ENCODE peak calls at places on chromosomes 12 and 14, in seven cellular contexts. V is fibroblast of lung; X is psoas muscle; U is transverse colon; Z is tibial artery; L is gastrocnemius medialis; M is CD4-positive, alpha-beta memory T cell. A is an unnamed sample.

GRCh38 chr14:51821822-51822221 is 38.6 kb upstream of the GNG2 start:
- DNase-seq in X (no peak), V (peak; percentile 83), U (no peak), Z (no peak), L (no peak), M (no peak), A (no peak)

GRCh38 chr14:49134940-49135339 is 451.2 kb downstream of the RPS29 start:
- DNase-seq in M (no peak), X (no peak), Z (no peak), U (no peak), V (no peak), L (no peak), A (no peak)

GRCh38 chr12:116996058-116996457 is 85.3 kb downstream of the FBXW8 start:
- DNase-seq in M (no peak), U (no peak), X (no peak), L (no peak), V (no peak), Z (no peak), A (peak; percentile 80)

GRCh38 chr12:27652174-27652763 is 44.0 kb upstream of the REP15 start:
- DNase-seq in X (no peak), Z (no peak), U (peak; percentile 27), L (no peak), V (peak; percentile 89), M (peak; percentile 32), A (no peak)

GRCh38 chr12:47722136-47722834 is 3.0 kb downstream of the ENDOU start:
- DNase-seq in X (no peak), M (no peak), U (no peak), Z (no peak), L (no peak), V (no peak), A (no peak)

GRCh38 chr12:105109465-105110212 is 2.1 kb downstream of the WASHC4 start:
- DNase-seq in M (no peak), L (no peak), X (no peak), V (no peak), Z (no peak), U (no peak), A (no peak)

GRCh38 chr12:26245175-26245942 is 50.0 kb downstream of the SSPN start:
- DNase-seq in L (no peak), M (no peak), U (no peak), X (no peak), V (no peak), Z (no peak), A (no peak)

GRCh38 chr12:89370411-89370810 is 18.1 kb upstream of the DUSP6 start:
- DNase-seq in U (peak; percentile 49), M (no peak), L (no peak), Z (no peak), V (no peak), X (no peak), A (no peak)

GRCh38 chr14:98183556-98183955 is 1088.4 kb downstream of the BCL11B start:
- DNase-seq in Z (no peak), X (no peak), M (no peak), L (no peak), U (no peak), V (no peak), A (no peak)

DNA sequence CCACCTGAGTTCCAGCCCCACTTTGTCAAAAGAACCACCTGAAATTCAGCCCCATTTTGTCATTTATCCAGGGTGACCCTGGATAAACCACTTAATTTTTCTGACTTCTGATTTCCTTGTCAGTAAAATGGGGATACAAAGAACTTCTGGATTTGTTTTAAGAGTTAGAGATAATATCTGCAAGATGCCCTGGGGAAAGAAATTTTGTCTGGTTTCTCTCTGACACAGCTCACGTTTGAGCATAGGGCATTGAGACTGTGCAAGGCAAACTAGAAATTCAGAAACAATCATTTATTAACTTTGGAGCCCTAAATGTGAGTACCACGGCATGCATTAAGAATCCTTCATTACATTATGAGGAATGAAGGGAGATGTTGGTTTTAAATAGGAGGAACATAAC is 37.2 kb downstream of the TMTC2 start:
- DNase-seq in M (no peak), L (no peak), X (no peak), Z (no peak), U (no peak), V (no peak), A (no peak)
- H3K4me3 ChIP-seq in M (no peak overlapping the region), L (no peak overlapping the region), X (no peak overlapping the region), Z (no peak overlapping the region), U (no peak overlapping the region), V (no peak overlapping the region), A (no peak overlapping the region)

GRCh38 chr14:100994082-100994481 is 90.6 kb upstream of the RTL1 start:
- DNase-seq in V (peak; percentile 40), X (no peak), L (no peak), U (no peak), Z (no peak), M (no peak), A (no peak)
- H3K27ac ChIP-seq in V (no peak overlapping the region), X (no peak overlapping the region), L (no peak overlapping the region), U (no peak overlapping the region), Z (no peak overlapping the region), M (no peak overlapping the region), A (no peak overlapping the region)

GRCh38 chr14:95256011-95256775 is 63.5 kb downstream of the CLMN start:
- DNase-seq in Z (no peak), U (no peak), X (no peak), L (no peak), M (no peak), V (no peak), A (no peak)

GRCh38 chr14:95255487-95255886 is 64.2 kb downstream of the CLMN start:
- DNase-seq in Z (no peak), L (no peak), X (no peak), M (no peak), U (peak; percentile 91), V (peak; percentile 32), A (no peak)

GRCh38 chr14:95256776-95257060 is 63.0 kb downstream of the CLMN start:
- DNase-seq in Z (no peak), U (no peak), L (no peak), V (no peak), M (no peak), X (no peak), A (no peak)

GRCh38 chr14:95254356-95254755 is 65.4 kb downstream of the CLMN start:
- DNase-seq in V (peak; percentile 12), L (no peak), X (no peak), Z (no peak), U (no peak), M (no peak), A (no peak)

GRCh38 chr14:95255013-95255412 is 64.7 kb downstream of the CLMN start:
- DNase-seq in V (no peak), X (no peak), Z (no peak), L (no peak), M (no peak), U (no peak), A (no peak)
- H3K4me3 ChIP-seq in V (no peak overlapping the region), X (no peak overlapping the region), Z (no peak overlapping the region), L (no peak overlapping the region), M (no peak overlapping the region), U (no peak overlapping the region), A (no peak overlapping the region)

DNA sequence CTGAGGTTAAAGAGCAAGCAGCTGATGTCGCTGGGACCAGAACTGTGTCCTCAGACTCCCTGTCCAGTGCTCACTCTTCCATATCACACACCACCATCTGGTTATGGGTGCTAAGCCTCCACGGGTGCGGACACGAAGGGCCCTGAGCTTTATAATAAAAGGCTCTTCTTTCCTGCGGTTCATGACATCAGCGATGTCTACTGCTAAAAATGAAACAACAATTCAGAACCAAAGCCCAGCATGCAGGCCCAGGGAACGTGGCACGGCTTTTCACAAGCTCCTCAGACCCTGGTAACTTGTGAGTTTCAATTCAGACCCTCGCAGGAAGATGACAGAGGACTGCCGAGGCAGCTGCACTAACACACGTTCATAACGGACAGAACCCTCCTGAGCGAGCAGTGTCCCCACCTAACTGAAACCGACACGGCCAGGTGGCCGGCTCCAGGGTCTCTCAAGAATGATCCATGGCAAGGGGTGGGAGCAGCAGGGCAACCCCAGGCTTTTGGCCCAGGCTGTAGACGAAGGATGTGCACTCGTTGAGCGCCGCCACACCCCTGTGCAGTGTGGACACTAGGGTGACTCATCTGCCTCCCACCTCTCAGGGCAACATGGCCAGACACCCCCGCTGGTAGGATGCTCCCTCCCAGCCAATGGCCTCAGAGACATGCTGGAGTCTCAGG is 180.3 kb downstream of the CALM1 start:
- DNase-seq in V (no peak), M (no peak), U (no peak), Z (peak; percentile 56), L (no peak), X (peak; percentile 53), A (no peak)
- H3K27ac ChIP-seq in V (no peak overlapping the region), M (no peak overlapping the region), U (no peak overlapping the region), Z (no peak overlapping the region), L (peak overlapping the region; percentile 87), X (peak overlapping the region; percentile 63), A (peak overlapping the region; percentile 79)

DNA sequence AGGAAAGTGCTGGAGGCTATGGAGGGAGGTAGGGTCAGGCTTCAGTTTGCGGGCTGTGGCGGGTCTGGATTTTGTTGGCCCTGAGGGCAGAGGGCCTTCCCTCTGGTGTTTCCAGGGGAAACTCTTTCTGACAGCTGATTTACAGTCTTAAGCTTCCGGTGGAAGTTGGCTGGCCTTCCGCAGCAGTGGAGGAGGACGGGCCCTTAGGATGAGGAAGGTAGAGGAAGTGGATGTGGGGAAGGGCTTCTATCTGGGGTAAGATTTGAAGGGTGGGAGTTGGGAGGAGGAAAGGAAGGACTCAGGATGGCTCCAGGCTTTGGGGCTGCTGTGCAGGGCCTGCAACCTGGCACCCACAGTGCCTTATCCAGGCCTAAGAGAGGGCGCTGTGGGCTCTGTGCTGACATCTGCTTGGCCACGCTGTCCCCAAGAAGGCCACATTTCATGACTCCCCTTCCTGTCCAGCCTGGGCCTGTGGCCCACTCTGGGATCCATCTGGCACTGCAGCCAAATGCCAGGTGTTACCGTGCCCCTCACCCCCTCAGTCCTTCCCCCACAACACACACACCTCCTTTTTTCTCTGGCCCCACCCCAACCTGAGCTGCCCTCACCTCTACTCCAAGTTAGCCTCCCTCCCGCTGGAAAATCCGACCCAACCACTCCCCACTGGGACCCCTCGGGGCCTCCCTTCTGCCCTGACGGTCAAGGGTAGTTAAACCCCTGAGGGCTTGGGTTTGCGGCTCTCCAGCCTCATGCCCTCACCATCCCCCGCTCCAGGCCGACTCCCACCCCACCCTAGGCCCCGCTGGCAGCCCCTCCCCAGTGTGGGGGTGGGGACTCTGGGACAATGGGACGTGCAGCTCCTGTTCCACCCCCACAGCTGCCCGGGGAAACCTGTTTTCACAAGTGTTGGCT is 7.7 kb upstream of the PPP1R13B start:
- DNase-seq in M (no peak), X (no peak), Z (no peak), U (peak; percentile 59), V (no peak), L (no peak), A (no peak)
- H3K4me3 ChIP-seq in M (no peak overlapping the region), X (no peak overlapping the region), Z (no peak overlapping the region), U (no peak overlapping the region), V (no peak overlapping the region), L (no peak overlapping the region), A (no peak overlapping the region)

DNA sequence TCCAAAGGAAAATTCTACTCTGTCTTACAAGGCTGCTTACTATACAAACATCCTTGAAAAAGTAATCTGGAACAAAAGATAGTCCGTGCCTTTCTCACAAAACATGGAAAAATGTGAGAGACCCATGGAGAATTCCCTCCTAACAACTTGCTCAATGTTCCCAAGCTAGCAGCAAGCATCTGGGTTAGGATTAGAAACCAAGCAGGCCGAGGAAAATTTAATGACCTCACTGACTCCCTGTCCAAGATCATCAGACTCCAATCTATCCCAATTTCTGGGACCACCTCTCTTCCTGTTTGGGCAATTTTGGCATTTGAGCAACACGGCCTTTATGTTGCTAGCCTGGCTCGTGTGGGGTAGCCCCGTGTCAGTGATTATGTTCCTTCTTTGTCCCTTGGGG is 18.1 kb upstream of the GSG1 start:
- DNase-seq in M (no peak), L (peak; percentile 27), Z (no peak), X (no peak), V (no peak), U (no peak), A (no peak)
- H3K27ac ChIP-seq in M (no peak overlapping the region), L (no peak overlapping the region), Z (no peak overlapping the region), X (no peak overlapping the region), V (no peak overlapping the region), U (no peak overlapping the region), A (peak overlapping the region; percentile 11)

GRCh38 chr12:75483411-75483810 is 2.9 kb downstream of the GLIPR1 start:
- DNase-seq in Z (no peak), L (no peak), M (no peak), U (no peak), X (no peak), V (peak; percentile 42), A (no peak)
- H3K4me3 ChIP-seq in Z (peak overlapping the region; percentile 70), L (no peak overlapping the region), M (peak overlapping the region; percentile 84), U (peak overlapping the region; percentile 41), X (peak overlapping the region; percentile 62), V (peak overlapping the region; percentile 43), A (no peak overlapping the region)